ENCODE peak calls at places on chromosomes 11 and 22, in nine cellular contexts. Y is body of pancreas, Z is tibial artery, S is cardiac muscle cell, I is mesendoderm, U is transverse colon, W is stomach, J is caudate nucleus, P is mesenchymal stem cell. A is an unnamed sample.
A peak's percentile ranks its signal among the peaks of the same experiment; 100 is the strongest.

GRCh38 chr11:119759324-119759723 is 30.3 kb upstream of the NECTIN1 start:
- DNase-seq in Z (no peak), I (peak; percentile 48), W (no peak), U (no peak), Y (no peak), P (peak; percentile 38), S (no peak), J (no peak), A (no peak)

GRCh38 chr11:105929381-105929955 is 92.6 kb downstream of the MSANTD4 start:
- DNase-seq in J (no peak), I (no peak), W (no peak), Z (no peak), S (no peak), U (no peak), Y (no peak), P (no peak), A (no peak)

GRCh38 chr11:129331217-129331616 is 44.4 kb upstream of the BARX2 start:
- DNase-seq in Y (peak; percentile 38), Z (no peak), P (no peak), U (peak; percentile 63), J (no peak), W (peak; percentile 40), S (no peak), I (no peak), A (no peak)

GRCh38 chr22:38115423-38116205 is 5.1 kb upstream of the BAIAP2L2 start:
- DNase-seq in I (no peak), P (no peak), Z (no peak), S (no peak), U (no peak), W (no peak), Y (no peak), J (no peak), A (no peak)

GRCh38 chr22:35684270-35684700 is 33.4 kb upstream of the APOL5 start:
- DNase-seq in I (peak; percentile 61), Y (peak; percentile 14), W (no peak), J (no peak), Z (no peak), U (no peak), P (peak; percentile 28), S (peak; percentile 34), A (peak; percentile 61)

GRCh38 chr11:12077535-12078280 is 32.7 kb upstream of the MICAL2 start:
- DNase-seq in Y (no peak), S (no peak), P (peak; percentile 46), Z (no peak), U (no peak), W (no peak), I (no peak), J (no peak), A (no peak)

GRCh38 chr11:71580057-71581003 is 2.3 kb downstream of the KRTAP5-11 start:
- DNase-seq in W (peak; percentile 76), Z (peak; percentile 37), J (no peak), I (peak; percentile 69), S (peak; percentile 60), P (peak; percentile 52), U (peak; percentile 58), Y (peak; percentile 90), A (peak; percentile 31)

GRCh38 chr11:20155683-20156279 is 4.5 kb downstream of the DBX1 start:
- DNase-seq in J (no peak), W (no peak), U (no peak), Z (no peak), I (peak; percentile 33), P (no peak), Y (no peak), S (no peak), A (no peak)

GRCh38 chr22:48523091-48523490 is 1304.6 kb downstream of the BRD1 start:
- DNase-seq in P (no peak), J (no peak), W (no peak), S (no peak), U (no peak), Y (no peak), I (no peak), Z (no peak), A (no peak)

DNA sequence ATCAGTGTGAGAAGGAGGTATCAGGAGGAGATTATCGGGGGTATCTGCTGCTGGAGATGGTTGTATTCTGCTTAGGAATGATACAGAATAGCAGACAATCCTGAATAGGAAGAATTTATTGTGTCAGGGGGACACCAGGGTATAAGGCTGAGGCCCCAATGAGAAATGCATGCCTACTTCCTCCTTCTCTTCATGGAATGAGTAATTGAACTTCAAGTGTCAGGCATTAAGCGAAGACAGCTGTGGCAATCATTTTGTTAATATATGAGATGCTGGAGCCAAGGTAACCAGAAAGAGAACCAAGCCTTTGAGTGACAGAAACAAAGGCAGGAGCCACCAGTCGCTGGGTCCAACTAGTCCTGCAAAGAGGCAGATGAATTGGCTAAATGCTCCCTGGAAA is 49.1 kb downstream of the KIRREL3 start:
- DNase-seq in J (no peak), I (no peak), Z (no peak), P (no peak), S (no peak), U (no peak), Y (no peak), W (no peak), A (no peak)
- H3K27ac ChIP-seq in J (no peak overlapping the region), I (no peak overlapping the region), Z (no peak overlapping the region), P (no peak overlapping the region), S (no peak overlapping the region), U (no peak overlapping the region), Y (no peak overlapping the region), W (no peak overlapping the region), A (no peak overlapping the region)

DNA sequence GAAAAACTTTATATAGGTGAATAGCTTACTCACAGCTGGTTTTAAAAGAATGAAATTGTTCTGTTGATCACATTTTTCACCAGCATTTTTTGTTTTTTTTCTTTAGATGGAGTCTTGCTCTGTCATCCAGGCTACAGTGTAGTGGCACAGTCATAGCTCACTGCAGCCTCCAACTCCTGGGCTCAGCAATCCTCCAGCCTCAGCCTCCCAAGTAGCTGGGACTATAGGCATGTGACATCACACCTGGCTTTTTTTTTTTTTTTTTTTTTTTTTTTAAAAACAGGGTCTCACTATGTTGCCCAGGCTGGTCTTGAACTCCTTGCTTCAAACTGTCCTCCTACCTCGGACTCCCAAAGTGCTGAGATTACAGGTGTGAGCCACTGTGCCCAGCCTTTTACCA is 3.6 kb downstream of the PACS1 start:
- DNase-seq in J (no peak), Y (no peak), I (no peak), U (no peak), S (no peak), P (no peak), Z (no peak), W (no peak), A (no peak)
- H3K27ac ChIP-seq in J (no peak overlapping the region), Y (no peak overlapping the region), I (no peak overlapping the region), U (no peak overlapping the region), S (no peak overlapping the region), P (no peak overlapping the region), Z (no peak overlapping the region), W (no peak overlapping the region), A (no peak overlapping the region)

GRCh38 chr22:47142427-47143046 is 380.1 kb downstream of the TBC1D22A start:
- DNase-seq in Z (no peak), Y (no peak), P (no peak), J (no peak), W (no peak), U (no peak), I (no peak), S (no peak), A (no peak)

GRCh38 chr22:47145883-47146282 is 383.4 kb downstream of the TBC1D22A start:
- DNase-seq in P (no peak), Z (no peak), Y (no peak), U (no peak), I (no peak), S (no peak), W (no peak), J (no peak), A (no peak)

GRCh38 chr22:47143249-47143938 is 380.9 kb downstream of the TBC1D22A start:
- DNase-seq in P (no peak), W (peak; percentile 72), J (no peak), Z (no peak), I (no peak), U (peak; percentile 15), Y (peak; percentile 62), S (no peak), A (no peak)

GRCh38 chr22:47144791-47145425 is 382.5 kb downstream of the TBC1D22A start:
- DNase-seq in P (no peak), S (no peak), W (peak; percentile 91), Z (no peak), Y (peak; percentile 88), J (no peak), I (no peak), U (peak; percentile 58), A (no peak)

DNA sequence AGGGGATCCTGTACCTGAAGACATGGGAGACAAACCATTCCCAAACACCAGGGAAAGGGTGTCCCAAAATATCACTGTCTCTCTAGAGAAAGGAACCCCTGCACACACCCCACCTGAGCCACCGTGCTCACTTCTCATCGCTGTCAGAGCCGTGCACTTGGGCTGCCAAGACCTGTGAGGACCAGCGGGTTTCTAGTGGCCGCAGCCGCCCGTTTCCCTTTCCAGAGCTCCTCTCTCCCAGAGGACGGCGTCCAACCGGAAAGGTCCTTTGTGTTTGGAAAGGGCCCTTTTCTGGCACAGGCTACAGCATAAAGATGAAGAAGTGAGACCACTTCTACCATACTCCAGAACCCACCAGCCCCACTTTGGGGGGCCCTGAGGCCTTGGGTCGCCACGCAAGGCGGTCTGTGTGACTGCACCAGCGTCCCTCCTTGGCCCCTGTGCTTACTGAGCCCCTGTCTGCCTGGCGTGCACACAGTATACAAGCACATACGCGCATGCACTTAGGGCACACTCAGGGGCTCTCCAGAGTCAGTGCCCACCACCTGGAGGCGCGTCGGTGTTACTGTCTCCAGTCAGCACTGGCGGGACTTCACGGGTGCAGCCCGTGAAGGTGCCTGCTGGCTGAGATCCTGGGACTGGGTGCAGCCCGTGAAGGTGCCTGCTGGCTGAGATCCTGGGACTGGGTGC is 381.8 kb downstream of the TBC1D22A start:
- DNase-seq in Y (peak; percentile 71), W (peak; percentile 68), I (no peak), J (no peak), P (no peak), S (no peak), U (peak; percentile 19), Z (no peak), A (no peak)
- H3K27ac ChIP-seq in Y (peak overlapping the region; percentile 58), W (peak overlapping the region; percentile 72), I (no peak overlapping the region), J (no peak overlapping the region), P (no peak overlapping the region), S (no peak overlapping the region), U (no peak overlapping the region), Z (no peak overlapping the region), A (no peak overlapping the region)

GRCh38 chr22:45261407-45262088 is 20.9 kb upstream of the KIAA0930 start:
- DNase-seq in W (peak; percentile 60), P (no peak), Z (no peak), Y (no peak), I (no peak), J (no peak), S (no peak), U (peak; percentile 67), A (no peak)

GRCh38 chr22:45263790-45264269 is 20.9 kb upstream of the UPK3A start:
- DNase-seq in Y (peak; percentile 88), W (peak; percentile 78), P (peak; percentile 91), I (peak; percentile 88), J (peak; percentile 26), Z (peak; percentile 86), U (peak; percentile 72), S (peak; percentile 89), A (no peak)

GRCh38 chr22:45265546-45265945 is 19.2 kb upstream of the UPK3A start:
- DNase-seq in W (no peak), I (no peak), U (no peak), Y (no peak), J (no peak), Z (no peak), P (no peak), S (no peak), A (no peak)

GRCh38 chr22:45262195-45262930 is 21.7 kb upstream of the KIAA0930 start:
- DNase-seq in W (no peak), U (no peak), Z (no peak), S (no peak), J (no peak), I (no peak), P (no peak), Y (peak; percentile 37), A (no peak)

GRCh38 chr22:45262931-45263789 is 21.6 kb upstream of the UPK3A start:
- DNase-seq in U (peak; percentile 52), J (no peak), Z (peak; percentile 48), W (no peak), S (no peak), P (no peak), Y (peak; percentile 59), I (peak; percentile 36), A (no peak)
- H3K27ac ChIP-seq in U (peak overlapping the region; percentile 55), J (no peak overlapping the region), Z (no peak overlapping the region), W (no peak overlapping the region), S (no peak overlapping the region), P (no peak overlapping the region), Y (no peak overlapping the region), I (no peak overlapping the region), A (no peak overlapping the region)